ENCODE peak calls at places on chromosomes 7 and 10, in four cellular contexts. S is bronchial epithelial cell, J is left lung, C is foreskin keratinocyte. U is an unnamed sample. For H3K27me3, the result is how much of the 10 kb centered on the place peaks cover.

GRCh38 chr7:20328692-20329091 is 2.0 kb upstream of the ITGB8 start:
- DNase-seq in S (no peak), C (no peak), J (no peak), U (no peak)

GRCh38 chr7:2217716-2218443 is 14.9 kb downstream of the MAD1L1 start:
- DNase-seq in S (no peak), J (peak), C (no peak), U (no peak)

GRCh38 chr7:151993977-151994676 is 31.3 kb upstream of the GALNT11 start:
- DNase-seq in S (peak), C (peak), J (no peak), U (no peak)

GRCh38 chr7:34039033-34039432 is 133.7 kb downstream of the BMPER start:
- DNase-seq in C (no peak), J (no peak), S (no peak), U (no peak)

GRCh38 chr7:44287488-44288380 is 37.7 kb downstream of the CAMK2B start:
- DNase-seq in S (no peak), C (no peak), J (peak), U (peak)

GRCh38 chr7:85573346-85573745 is 386.5 kb upstream of the SEMA3D start:
- DNase-seq in C (no peak), J (no peak), S (no peak), U (no peak)

GRCh38 chr10:77898323-77899079 is 28.1 kb downstream of the DLG5 start:
- DNase-seq in S (peak), J (no peak), C (peak), U (no peak)

GRCh38 chr7:130758429-130759056 is 24.5 kb upstream of the KLF14 start:
- DNase-seq in J (no peak), C (peak), S (peak), U (no peak)

GRCh38 chr7:111727905-111728634 is 165.8 kb upstream of the IMMP2L start:
- DNase-seq in J (peak), C (no peak), S (no peak), U (no peak)

GRCh38 chr7:109763611-109764010 is 1193.9 kb downstream of the DNAJB9 start:
- DNase-seq in S (peak), C (peak), J (no peak), U (no peak)

GRCh38 chr10:132910186-132910880 is 32.0 kb downstream of the CFAP46 start:
- DNase-seq in J (peak), S (no peak), C (no peak), U (no peak)

GRCh38 chr10:8288600-8288999 is 234.1 kb downstream of the GATA3 start:
- DNase-seq in C (no peak), J (no peak), S (no peak), U (no peak)

GRCh38 chr7:36348256-36348655 is 41.4 kb upstream of the ANLN start:
- DNase-seq in J (no peak), C (no peak), S (no peak), U (no peak)

GRCh38 chr7:117982071-117983055 is 109.1 kb upstream of the CTTNBP2 start:
- DNase-seq in S (peak), J (no peak), C (no peak), U (no peak)

GRCh38 chr10:132589015-132589414 is 51.4 kb downstream of the INPP5A start:
- DNase-seq in J (no peak), S (no peak), C (no peak), U (no peak)

GRCh38 chr7:151868805-151869188 is 8.1 kb downstream of the PRKAG2 start:
- DNase-seq in S (no peak), C (no peak), J (no peak), U (no peak)

GRCh38 chr7:120732256-120732655 is 125.7 kb downstream of the TSPAN12 start:
- DNase-seq in C (no peak), J (no peak), S (no peak), U (no peak)

GRCh38 chr10:82288461-82288881 is 413.5 kb downstream of the NRG3 start:
- DNase-seq in S (no peak), J (no peak), C (no peak), U (no peak)

GRCh38 chr10:11678074-11678793 is 63.9 kb upstream of the ECHDC3 start:
- DNase-seq in C (peak), J (no peak), S (peak), U (no peak)

GRCh38 chr10:124105594-124105993 is 12.2 kb upstream of the CHST15 start:
- DNase-seq in S (peak), J (no peak), C (no peak), U (no peak)

GRCh38 chr10:17660921-17661320 is 17.0 kb downstream of the STAM start:
- DNase-seq in J (no peak), C (no peak), S (no peak), U (no peak)

GRCh38 chr10:36301139-36301538 is 659.0 kb upstream of the FZD8 start:
- DNase-seq in J (no peak), C (no peak), S (no peak), U (no peak)

GRCh38 chr7:14210075-14210474 is 220.6 kb upstream of the ETV1 start:
- DNase-seq in J (no peak), C (no peak), S (no peak), U (no peak)

GRCh38 chr7:35526645-35527044 is 168.3 kb downstream of the HERPUD2 start:
- DNase-seq in C (no peak), S (no peak), J (no peak), U (no peak)

GRCh38 chr7:25624837-25625236 is 396.6 kb upstream of the NPVF start:
- DNase-seq in C (no peak), S (no peak), J (no peak), U (no peak)

GRCh38 chr10:69666756-69667155 is 36.7 kb downstream of the FAM241B start:
- DNase-seq in S (no peak), J (no peak), C (no peak), U (no peak)
- H3K27me3 ChIP-seq in S (under half), J (under half), C (under half), U (under half)

DNA sequence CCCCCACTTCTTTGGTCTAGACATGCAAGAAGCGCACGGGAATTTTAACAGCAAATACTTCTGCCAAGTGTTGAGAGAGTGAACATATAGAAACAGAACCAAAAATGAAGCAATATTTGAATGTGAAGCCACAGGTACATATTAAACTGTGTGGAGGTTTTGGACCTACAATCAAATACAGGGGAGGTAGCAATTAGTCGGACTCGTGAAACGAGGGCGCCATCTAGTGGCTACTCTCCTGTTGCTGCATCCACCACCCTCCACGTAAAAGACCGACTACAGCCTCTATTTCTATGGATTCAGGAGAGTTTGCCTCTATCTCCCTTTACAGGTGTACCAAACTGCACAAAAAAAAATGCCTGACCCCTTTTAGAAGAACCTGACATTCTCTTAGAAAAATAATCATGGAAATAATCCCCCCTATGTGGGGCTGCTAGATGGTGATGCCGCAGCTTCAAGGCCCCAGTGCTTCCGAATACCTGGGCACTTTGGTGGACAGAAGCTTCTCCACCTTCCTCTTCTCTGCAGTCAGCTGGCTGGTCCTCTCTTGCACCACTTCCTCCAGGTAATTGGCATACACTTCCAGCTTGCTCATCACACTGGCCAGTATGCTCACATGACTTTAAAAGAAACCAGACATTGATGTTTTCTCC is 31.7 kb downstream of the TECTB start:
- DNase-seq in C (peak), J (peak), S (peak), U (peak)
- H3K27me3 ChIP-seq in C (under half), J (under half), S (under half), U (under half)

DNA sequence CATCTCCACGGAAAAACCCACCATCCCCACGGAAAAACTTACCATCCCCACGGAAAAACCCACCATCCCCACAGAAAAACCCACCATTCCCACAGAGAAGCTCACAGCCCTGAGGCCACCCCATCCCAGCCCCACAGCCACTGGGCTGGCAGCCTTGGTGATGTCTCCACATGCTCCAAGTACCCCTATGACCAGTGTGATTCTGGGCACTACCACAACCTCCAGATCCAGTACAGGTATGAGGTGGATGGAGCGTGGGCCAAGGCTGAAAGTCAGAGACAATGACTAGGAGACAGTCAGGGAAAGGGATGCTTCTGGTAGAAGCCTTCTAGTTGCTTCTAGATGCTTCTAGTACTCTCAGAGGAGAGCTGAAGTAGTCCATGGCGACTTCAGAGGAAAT is 19.6 kb downstream of the ZAN start:
- DNase-seq in J (no peak), S (no peak), C (no peak), U (no peak)
- H3K27me3 ChIP-seq in J (under half), S (under half), C (under half), U (under half)

GRCh38 chr10:100859204-100859763 is 53.5 kb upstream of the SLF2 start:
- DNase-seq in C (no peak), S (no peak), J (no peak), U (no peak)

GRCh38 chr10:100863433-100863832 is 49.3 kb upstream of the SLF2 start:
- DNase-seq in J (peak), C (no peak), S (no peak), U (no peak)

GRCh38 chr10:100858258-100858657 is 54.5 kb upstream of the SLF2 start:
- DNase-seq in C (no peak), S (no peak), J (no peak), U (no peak)

GRCh38 chr10:100858742-100859141 is 54.0 kb upstream of the SLF2 start:
- DNase-seq in S (no peak), J (no peak), C (no peak), U (no peak)
- H3K27me3 ChIP-seq in S (under half), J (half or more), C (half or more), U (under half)

DNA sequence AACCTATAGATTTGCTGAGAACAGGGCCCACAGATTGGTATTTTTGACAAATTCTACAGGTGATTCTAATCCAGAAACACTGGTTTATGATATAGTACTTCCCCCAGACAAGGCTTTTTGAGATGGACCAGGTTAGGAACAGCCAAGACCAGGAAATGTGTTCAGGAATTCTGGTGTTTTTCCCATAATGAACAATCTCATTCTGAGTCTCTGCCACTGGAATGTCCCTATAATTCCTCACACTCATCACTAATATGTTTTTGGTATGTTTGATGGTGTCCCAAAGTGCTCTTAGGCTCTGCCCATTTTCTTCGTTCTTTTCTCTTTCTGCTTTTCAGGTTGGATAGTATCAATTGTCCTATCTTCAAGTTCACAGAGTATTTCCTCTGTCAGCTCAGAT is 107.2 kb upstream of the IGFBP3 start:
- DNase-seq in C (no peak), S (no peak), J (no peak), U (no peak)
- H3K27me3 ChIP-seq in C (under half), S (under half), J (under half), U (under half)

DNA sequence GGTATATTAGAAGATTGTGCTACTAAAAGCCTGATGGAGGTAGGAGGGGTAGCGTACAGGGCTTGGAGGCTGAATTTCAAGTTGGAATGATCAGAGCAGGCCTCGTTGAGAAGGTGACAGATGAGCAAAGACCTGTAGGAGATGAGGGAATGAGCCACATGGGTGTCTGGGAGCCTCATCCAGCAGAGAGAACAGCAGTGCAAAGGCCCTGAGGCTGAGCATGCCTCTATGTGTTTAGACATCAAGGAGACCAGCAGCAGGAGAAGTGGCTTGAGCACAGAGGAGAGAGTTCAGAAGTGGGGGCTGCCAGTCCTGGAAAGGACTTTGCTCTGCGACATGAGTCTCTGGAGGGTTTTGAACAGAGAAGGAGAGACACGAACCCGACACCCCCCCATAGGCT is 111.7 kb downstream of the TMEM130 start:
- DNase-seq in S (no peak), C (no peak), J (peak), U (no peak)
- H3K27me3 ChIP-seq in S (under half), C (under half), J (under half), U (under half)

GRCh38 chr10:71754562-71754961 is 18.8 kb downstream of the VSIR start:
- DNase-seq in C (no peak), J (no peak), S (no peak), U (no peak)
- H3K27me3 ChIP-seq in C (under half), J (under half), S (under half), U (under half)

U was measured in CD8-positive, alpha-beta T cell.